ENCODE peak calls at places on chromosome 2, in seven cellular contexts. L is AG04450; V is CD4-positive, alpha-beta T cell; X is heart left ventricle; G is ovary; Y is A549; Q is right lobe of liver. P is an unnamed sample.

GRCh38 chr2:105671156-105671555 is 73.6 kb upstream of the NCK2 start:
- DNase-seq in L (no peak), V (no peak), X (peak), G (no peak), Y (no peak), Q (no peak), P (no peak)

GRCh38 chr2:159891917-159892691 is 94.1 kb upstream of the CD302 start:
- DNase-seq in L (no peak), V (no peak), X (no peak), G (no peak), Y (peak), Q (no peak), P (no peak)

GRCh38 chr2:234496442-234496834 is 443 bp downstream of the ARL4C start:
- DNase-seq in L (no peak), V (no peak), X (no peak), G (peak), Y (no peak), Q (no peak), P (no peak)

GRCh38 chr2:163556511-163556910 is 179.3 kb downstream of the FIGN start:
- DNase-seq in L (no peak), V (no peak), X (no peak), G (no peak), Y (no peak), Q (no peak), P (no peak)

GRCh38 chr2:215049341-215049740 is 89.1 kb downstream of the ABCA12 start:
- DNase-seq in L (no peak), V (no peak), X (no peak), G (no peak), Y (no peak), Q (no peak), P (no peak)

GRCh38 chr2:181805228-181806038 is 86.1 kb upstream of the ITPRID2 start:
- DNase-seq in L (no peak), V (no peak), X (no peak), G (no peak), Y (no peak), Q (no peak), P (no peak)

GRCh38 chr2:120269076-120269744 is 16.6 kb downstream of the RALB start:
- DNase-seq in L (no peak), V (no peak), X (no peak), G (no peak), Y (no peak), Q (no peak), P (no peak)

GRCh38 chr2:235257590-235257989 is 236.3 kb upstream of the AGAP1 start:
- DNase-seq in L (no peak), V (no peak), X (no peak), G (no peak), Y (no peak), Q (no peak), P (no peak)

GRCh38 chr2:214801768-214802397 is 7.6 kb downstream of the BARD1 start:
- DNase-seq in L (no peak), V (no peak), X (no peak), G (no peak), Y (no peak), Q (no peak), P (no peak)

GRCh38 chr2:110872521-110872920 is 140.1 kb downstream of the ACOXL start:
- DNase-seq in L (no peak), V (no peak), X (no peak), G (no peak), Y (no peak), Q (no peak), P (no peak)

GRCh38 chr2:138531913-138532312 is 30.3 kb downstream of the SPOPL start:
- DNase-seq in L (no peak), V (no peak), X (no peak), G (no peak), Y (no peak), Q (no peak), P (no peak)

DNA sequence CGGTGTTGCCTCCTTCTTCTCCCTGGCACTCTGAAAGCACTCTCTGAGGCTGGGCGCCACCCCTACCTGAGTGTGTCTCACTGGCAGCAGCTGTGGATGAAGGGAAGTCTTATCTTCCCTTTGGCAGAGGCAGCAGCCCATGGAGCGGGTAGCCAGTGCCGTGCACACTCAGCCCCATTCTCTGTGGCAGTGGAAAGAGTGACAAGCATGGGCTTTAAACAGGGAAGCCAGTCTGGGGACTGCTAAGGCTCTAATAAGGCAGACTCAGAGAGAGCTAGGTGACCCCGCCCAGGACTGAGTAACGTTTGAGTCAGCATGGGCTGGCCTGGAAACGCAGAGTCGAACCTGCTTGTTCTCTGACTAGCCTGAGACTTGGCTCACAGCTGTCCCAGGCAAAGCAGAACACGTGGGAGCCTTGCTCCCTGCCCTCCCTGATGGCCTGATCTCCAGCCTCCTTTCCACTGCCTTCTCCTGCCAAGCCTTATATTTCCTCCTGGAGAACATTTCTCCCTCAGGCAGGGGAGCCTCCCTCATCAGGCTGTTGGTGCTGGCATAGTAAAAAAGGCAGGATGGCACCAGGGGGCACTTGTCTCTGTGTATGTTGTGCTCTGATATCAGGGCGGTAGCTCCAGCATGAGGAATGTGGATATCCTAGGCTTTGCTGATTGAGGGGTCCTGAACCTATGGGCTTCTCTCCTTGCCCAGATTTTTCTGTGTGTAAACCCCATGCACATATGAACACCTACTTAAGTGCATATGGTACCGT is 93.9 kb upstream of the LGALSL start:
- DNase-seq in L (peak), V (no peak), X (peak), G (peak), Y (peak), Q (peak), P (peak)
- TF ChIP-seq CTCF in L (no peak), V (no peak), X (no peak), G (no peak), Y (peak), Q (peak), P (no peak)

GRCh38 chr2:212892193-212892592 is 259.2 kb downstream of the IKZF2 start:
- DNase-seq in L (peak), V (no peak), X (no peak), G (no peak), Y (peak), Q (no peak), P (no peak)
- TF ChIP-seq CTCF in L (peak), V (no peak), X (no peak), G (no peak), Y (peak), Q (peak), P (no peak)

DNA sequence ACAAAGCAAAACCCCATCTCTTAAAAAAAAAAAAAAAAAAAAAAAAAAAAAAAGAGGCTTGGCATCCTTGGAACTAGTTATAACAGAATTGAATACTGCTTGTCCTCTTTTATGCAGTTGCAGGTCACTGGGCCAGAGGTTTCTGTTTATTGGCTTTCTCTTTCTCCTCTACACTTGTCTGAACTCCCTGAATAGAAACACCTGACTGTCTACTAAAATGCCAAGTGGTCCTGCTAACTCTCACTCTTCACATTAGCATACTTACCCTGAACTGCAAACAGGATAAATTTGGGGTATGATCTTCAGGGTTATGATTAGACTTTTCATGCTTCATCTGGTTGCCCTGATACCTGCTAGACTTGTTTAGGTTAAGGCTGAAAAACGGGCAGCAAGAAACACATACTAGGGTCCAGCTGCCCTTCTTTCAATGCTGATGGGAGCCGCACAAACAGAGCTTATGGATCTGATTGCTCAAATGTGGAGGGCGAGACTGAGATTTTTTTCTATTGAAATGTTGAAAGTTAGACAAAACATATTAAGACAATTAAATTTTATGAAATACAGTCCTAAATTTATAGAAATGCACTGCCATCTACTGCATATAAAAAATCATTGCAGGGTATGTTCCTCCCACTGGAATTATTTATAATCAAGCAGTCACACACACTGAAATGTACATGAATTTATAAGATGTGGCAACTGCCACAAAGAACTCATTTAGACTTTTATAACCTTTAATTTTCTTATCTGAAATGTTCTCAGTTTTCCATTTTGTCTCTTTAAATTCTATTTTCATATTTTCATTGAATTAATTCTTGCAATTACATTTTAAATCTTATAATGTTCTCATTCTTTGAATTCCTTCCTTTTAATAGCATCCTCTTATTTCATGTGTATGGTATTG is 40.8 kb downstream of the GTF3C3 start:
- DNase-seq in L (no peak), V (no peak), X (no peak), G (no peak), Y (peak), Q (no peak), P (no peak)
- TF ChIP-seq CTCF in L (peak), V (peak), X (peak), G (no peak), Y (peak), Q (peak), P (peak)

DNA sequence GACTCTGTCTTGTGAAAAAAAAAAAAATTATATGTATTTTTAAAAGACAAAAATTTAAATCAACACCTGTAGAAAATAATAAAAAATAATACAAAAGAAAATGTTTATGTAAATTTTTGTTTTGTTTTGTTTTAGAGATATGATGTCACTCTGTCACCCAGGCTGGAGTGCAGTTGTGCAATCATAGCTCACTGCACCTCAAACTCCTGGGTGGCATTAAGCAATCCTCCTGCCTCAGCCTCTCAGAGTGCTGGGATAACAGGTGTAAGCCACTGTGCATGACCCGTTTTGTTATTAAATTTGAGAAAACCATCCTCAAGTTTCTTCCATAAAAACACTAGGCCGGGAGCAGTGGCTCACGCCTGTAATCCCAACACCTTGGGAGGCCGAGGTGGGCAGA is 56.2 kb upstream of the B3GNT7 start:
- DNase-seq in L (no peak), V (no peak), X (no peak), G (no peak), Y (no peak), Q (peak), P (no peak)
- TF ChIP-seq CTCF in L (no peak), V (no peak), X (no peak), G (no peak), Y (no peak), Q (no peak), P (no peak)

GRCh38 chr2:239762106-239762505 is 263.0 kb downstream of the NDUFA10 start:
- DNase-seq in L (no peak), V (no peak), X (no peak), G (no peak), Y (no peak), Q (peak), P (peak)

GRCh38 chr2:239765911-239766310 is 259.2 kb downstream of the NDUFA10 start:
- DNase-seq in L (no peak), V (no peak), X (no peak), G (no peak), Y (no peak), Q (peak), P (peak)

GRCh38 chr2:239765076-239765845 is 259.9 kb downstream of the NDUFA10 start:
- DNase-seq in L (no peak), V (no peak), X (no peak), G (no peak), Y (no peak), Q (peak), P (no peak)

GRCh38 chr2:239762742-239763269 is 262.3 kb downstream of the NDUFA10 start:
- DNase-seq in L (no peak), V (no peak), X (no peak), G (no peak), Y (no peak), Q (peak), P (peak)

GRCh38 chr2:239763433-239764097 is 261.6 kb downstream of the NDUFA10 start:
- DNase-seq in L (no peak), V (no peak), X (no peak), G (peak), Y (no peak), Q (peak), P (peak)
- TF ChIP-seq CTCF in L (no peak), V (no peak), X (no peak), G (no peak), Y (no peak), Q (no peak), P (no peak)

GRCh38 chr2:232133078-232133477 is 171.6 kb downstream of the DIS3L2 start:
- DNase-seq in L (no peak), V (no peak), X (no peak), G (no peak), Y (peak), Q (no peak), P (no peak)
- TF ChIP-seq CTCF in L (peak), V (no peak), X (no peak), G (no peak), Y (no peak), Q (no peak), P (no peak)

GRCh38 chr2:22798389-22798788 is 586.6 kb upstream of the KLHL29 start:
- DNase-seq in L (no peak), V (no peak), X (no peak), G (no peak), Y (no peak), Q (no peak), P (no peak)
- TF ChIP-seq CTCF in L (no peak), V (no peak), X (no peak), G (no peak), Y (no peak), Q (no peak), P (no peak)

DNA sequence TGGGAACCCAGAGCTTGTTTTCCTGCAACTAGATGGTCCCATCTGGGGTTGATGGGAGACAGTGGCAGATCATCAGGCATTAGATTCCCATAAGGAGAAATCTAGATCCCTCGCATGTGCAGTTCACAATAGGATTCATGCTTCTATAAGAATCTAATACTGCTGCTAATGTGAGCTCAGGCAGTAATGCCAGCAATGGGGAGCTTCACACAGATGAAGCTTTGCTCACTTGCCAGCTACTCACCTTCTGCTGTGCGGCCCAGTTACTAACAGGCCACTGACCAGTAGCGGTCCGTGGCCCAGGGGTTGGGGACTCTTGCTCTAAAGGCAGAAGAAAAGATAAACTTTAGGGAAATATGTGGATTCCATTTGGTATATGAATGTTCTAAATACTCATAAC is 192.9 kb downstream of the AFF3 start:
- DNase-seq in L (no peak), V (no peak), X (no peak), G (no peak), Y (no peak), Q (no peak), P (no peak)
- TF ChIP-seq CTCF in L (no peak), V (no peak), X (no peak), G (no peak), Y (no peak), Q (no peak), P (no peak)

GRCh38 chr2:216695401-216695821 is at the start of gene IGFBP5:
- DNase-seq in L (peak), V (no peak), X (peak), G (peak), Y (no peak), Q (peak), P (no peak)
- TF ChIP-seq CTCF in L (peak), V (no peak), X (no peak), G (no peak), Y (peak), Q (no peak), P (no peak)